ENCODE peak calls at places on chromosome 15, in five cellular contexts. O is GM12865, P is astrocyte of the spinal cord, A is cardiac fibroblast, J is mesothelial cell of epicardium. L is an unnamed sample.

GRCh38 chr15:40398413-40398873 is 7.2 kb upstream of the IVD start:
- DNase-seq in P (no peak), A (no peak), O (peak), J (no peak), L (no peak)

GRCh38 chr15:57732526-57733331 is 26.2 kb downstream of the POLR2M start:
- DNase-seq in O (peak), J (peak), P (peak), A (peak), L (peak)

GRCh38 chr15:51030649-51031316 is 63.9 kb downstream of the TNFAIP8L3 start:
- DNase-seq in P (peak), A (peak), J (no peak), O (no peak), L (no peak)

GRCh38 chr15:67018026-67018425 is 47.4 kb upstream of the SMAD3 start:
- DNase-seq in J (no peak), A (no peak), P (no peak), O (no peak), L (no peak)

GRCh38 chr15:53843166-53843565 is 83.7 kb upstream of the WDR72 start:
- DNase-seq in O (no peak), P (no peak), A (no peak), J (no peak), L (no peak)

GRCh38 chr15:48086162-48086561 is 34.6 kb upstream of the SLC24A5 start:
- DNase-seq in J (no peak), A (no peak), O (no peak), P (no peak), L (no peak)

GRCh38 chr15:94965593-94965992 is 734.2 kb downstream of the MCTP2 start:
- DNase-seq in O (no peak), P (no peak), J (no peak), A (peak), L (no peak)

GRCh38 chr15:78727561-78727960 is 83.7 kb downstream of the ADAMTS7 start:
- DNase-seq in A (no peak), P (peak), O (no peak), J (no peak), L (no peak)

GRCh38 chr15:92617197-92618037 is 38.2 kb downstream of the FAM174B start:
- DNase-seq in A (peak), O (no peak), P (peak), J (no peak), L (peak)

GRCh38 chr15:23566070-23567050 is 886 bp downstream of the MKRN3 start:
- DNase-seq in P (peak), A (no peak), J (no peak), O (no peak), L (peak)

GRCh38 chr15:99929266-99929665 is 196.0 kb upstream of the LYSMD4 start:
- DNase-seq in O (no peak), J (no peak), P (no peak), A (no peak), L (no peak)

GRCh38 chr15:47384316-47384715 is 333.0 kb upstream of the SEMA6D start:
- DNase-seq in J (no peak), A (peak), P (peak), O (no peak), L (peak)

GRCh38 chr15:77031376-77032050 is 36.6 kb downstream of the PSTPIP1 start:
- DNase-seq in J (peak), A (no peak), O (peak), P (peak), L (no peak)

GRCh38 chr15:88385078-88385700 is 82.0 kb downstream of the MRPL46 start:
- DNase-seq in J (no peak), A (no peak), O (no peak), P (peak), L (no peak)

GRCh38 chr15:56913241-56913640 is 5.2 kb upstream of the TCF12 start:
- DNase-seq in O (no peak), P (no peak), J (no peak), A (peak), L (no peak)

GRCh38 chr15:68791431-68792283 is 29.0 kb downstream of the ANP32A start:
- DNase-seq in P (no peak), O (peak), A (no peak), J (no peak), L (no peak)

GRCh38 chr15:58056015-58056414 is 9.5 kb downstream of the ALDH1A2 start:
- DNase-seq in A (no peak), P (no peak), J (no peak), O (no peak), L (no peak)

GRCh38 chr15:40219801-40220200 is 19.1 kb upstream of the PAK6 start:
- DNase-seq in P (no peak), J (no peak), O (no peak), A (no peak), L (no peak)

GRCh38 chr15:93362821-93363220 is 273.8 kb upstream of the RGMA start:
- DNase-seq in P (no peak), J (no peak), A (no peak), O (no peak), L (no peak)

GRCh38 chr15:50059203-50059772 is 59.7 kb downstream of the ATP8B4 start:
- DNase-seq in P (no peak), A (no peak), J (no peak), O (no peak), L (no peak)

GRCh38 chr15:25770618-25771369 is 92.3 kb downstream of the ATP10A start:
- DNase-seq in J (peak), P (no peak), A (no peak), O (no peak), L (no peak)

GRCh38 chr15:32919749-32920414 is 202.1 kb downstream of the GREM1 start:
- DNase-seq in J (no peak), P (peak), O (no peak), A (peak), L (peak)

GRCh38 chr15:60679256-60679655 is 200.3 kb upstream of the ICE2 start:
- DNase-seq in J (no peak), P (peak), A (no peak), O (no peak), L (peak)

GRCh38 chr15:80036067-80036466 is 23.4 kb upstream of the ZFAND6 start:
- DNase-seq in P (no peak), J (no peak), A (no peak), O (peak), L (no peak)

GRCh38 chr15:57696146-57696545 is 10.4 kb upstream of the POLR2M start:
- DNase-seq in J (no peak), O (no peak), P (no peak), A (no peak), L (no peak)

GRCh38 chr15:57114070-57114469 is 195.6 kb downstream of the TCF12 start:
- DNase-seq in P (peak), O (no peak), J (no peak), A (peak), L (peak)

GRCh38 chr15:66661432-66662096 is 40.5 kb upstream of the SMAD6 start:
- DNase-seq in J (no peak), P (no peak), O (no peak), A (peak), L (no peak)

GRCh38 chr15:22979069-22979698 is 984 bp downstream of the CYFIP1 start:
- DNase-seq in J (peak), O (peak), A (peak), P (peak), L (no peak)

GRCh38 chr15:41825572-41826535 is 2.0 kb upstream of the JMJD7 start:
- DNase-seq in O (no peak), P (no peak), J (no peak), A (no peak), L (no peak)
- TF ChIP-seq CTCF in O (no peak), P (no peak), J (no peak), A (no peak), L (no peak)

GRCh38 chr15:75584121-75584520 is 5.0 kb upstream of the PTPN9 start:
- DNase-seq in O (no peak), J (no peak), P (no peak), A (peak), L (no peak)

GRCh38 chr15:75583689-75584088 is 4.6 kb upstream of the PTPN9 start:
- DNase-seq in A (no peak), O (no peak), J (no peak), P (no peak), L (no peak)

GRCh38 chr15:75578206-75578947 is 738 bp downstream of the PTPN9 start:
- DNase-seq in P (no peak), A (peak), O (peak), J (peak), L (no peak)

GRCh38 chr15:75577401-75578205 is 1.5 kb downstream of the PTPN9 start:
- DNase-seq in P (peak), O (peak), J (no peak), A (peak), L (no peak)

DNA sequence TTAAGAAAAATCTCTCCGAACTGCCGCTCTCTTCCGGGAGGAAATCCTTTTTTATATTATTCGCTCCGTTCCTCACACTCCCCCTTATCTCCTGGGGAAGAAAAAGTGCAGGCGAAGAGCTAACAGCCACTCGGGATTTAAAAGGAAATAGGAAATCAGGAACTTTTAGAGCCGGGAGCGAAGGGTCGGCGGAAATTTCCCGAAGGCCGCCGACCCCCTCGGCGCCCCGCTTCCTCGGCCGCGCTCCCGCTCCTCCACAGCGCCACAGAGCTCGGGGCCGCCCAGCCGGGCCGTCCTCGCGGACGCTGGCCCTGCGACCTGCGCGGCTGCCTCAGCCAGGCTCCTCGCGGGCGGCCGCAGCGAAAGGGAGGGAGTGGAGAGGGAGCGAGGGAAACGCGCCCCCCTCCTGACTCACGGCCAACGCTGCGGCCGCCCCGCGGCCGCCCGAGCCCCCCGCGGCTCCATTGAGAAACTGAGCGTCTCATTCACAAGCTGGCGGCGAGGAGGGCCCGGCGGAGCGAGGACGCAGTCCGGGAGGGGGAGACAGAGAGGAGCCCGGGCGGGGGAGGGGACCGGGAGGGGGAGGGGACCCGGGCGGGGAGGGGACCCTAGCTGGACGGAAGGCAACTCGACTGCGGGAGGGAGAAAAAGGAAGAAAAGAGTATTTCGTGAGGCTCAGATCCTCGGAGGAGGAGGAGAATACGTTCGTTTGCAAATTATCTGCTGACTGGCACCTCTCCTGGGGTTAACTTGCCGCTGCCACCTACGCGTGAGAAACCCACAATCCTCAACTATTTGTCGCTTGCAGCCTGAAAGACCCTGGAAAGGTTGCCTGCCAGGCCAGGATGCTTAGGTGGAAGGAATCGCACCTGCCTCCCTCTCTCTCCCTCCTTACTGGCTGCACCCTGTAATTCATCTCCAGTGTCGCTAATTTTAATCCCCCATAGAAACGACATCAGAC is at the start of gene PTPN9:
- DNase-seq in P (peak), J (peak), A (peak), O (peak), L (peak)
- TF ChIP-seq CTCF in P (peak), J (no peak), A (peak), O (peak), L (peak)

DNA sequence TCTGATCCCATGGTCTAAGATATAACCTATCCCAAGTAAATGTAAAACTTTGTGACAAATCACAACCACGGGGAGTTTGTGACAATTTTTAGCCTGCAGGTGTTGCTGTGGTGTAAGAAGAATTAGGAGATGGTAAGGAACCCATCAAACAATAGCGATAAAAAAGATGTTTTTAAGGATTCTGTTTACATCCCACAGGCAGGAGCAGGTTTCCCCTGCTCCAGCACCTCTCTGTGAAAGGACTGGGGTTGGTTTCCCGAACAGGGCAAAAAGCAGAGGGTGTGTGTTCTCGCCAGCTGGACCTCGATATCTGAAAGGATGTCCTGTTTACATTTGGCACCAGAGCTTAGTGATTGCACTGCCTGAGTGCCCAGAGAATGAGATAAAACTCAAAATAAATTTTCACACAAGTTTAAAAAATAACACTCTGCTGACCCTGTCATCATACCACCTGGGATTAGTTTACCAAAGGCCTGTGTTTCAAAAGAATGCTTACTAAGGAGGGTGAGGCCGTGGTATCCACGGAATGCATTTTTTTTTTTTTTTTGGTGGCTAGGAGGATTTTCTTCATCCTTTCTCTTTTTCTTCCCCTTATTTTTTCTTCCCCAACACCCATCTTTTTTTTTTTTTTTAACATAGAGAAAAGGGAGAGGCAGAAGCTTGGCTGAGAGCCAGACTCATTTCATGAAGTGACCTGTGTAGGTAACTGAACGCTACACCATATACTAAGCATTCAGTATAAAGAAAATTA is 151.8 kb upstream of the DPH6 start:
- DNase-seq in P (peak), O (no peak), J (no peak), A (peak), L (no peak)
- TF ChIP-seq CTCF in P (no peak), O (peak), J (no peak), A (no peak), L (peak)

DNA sequence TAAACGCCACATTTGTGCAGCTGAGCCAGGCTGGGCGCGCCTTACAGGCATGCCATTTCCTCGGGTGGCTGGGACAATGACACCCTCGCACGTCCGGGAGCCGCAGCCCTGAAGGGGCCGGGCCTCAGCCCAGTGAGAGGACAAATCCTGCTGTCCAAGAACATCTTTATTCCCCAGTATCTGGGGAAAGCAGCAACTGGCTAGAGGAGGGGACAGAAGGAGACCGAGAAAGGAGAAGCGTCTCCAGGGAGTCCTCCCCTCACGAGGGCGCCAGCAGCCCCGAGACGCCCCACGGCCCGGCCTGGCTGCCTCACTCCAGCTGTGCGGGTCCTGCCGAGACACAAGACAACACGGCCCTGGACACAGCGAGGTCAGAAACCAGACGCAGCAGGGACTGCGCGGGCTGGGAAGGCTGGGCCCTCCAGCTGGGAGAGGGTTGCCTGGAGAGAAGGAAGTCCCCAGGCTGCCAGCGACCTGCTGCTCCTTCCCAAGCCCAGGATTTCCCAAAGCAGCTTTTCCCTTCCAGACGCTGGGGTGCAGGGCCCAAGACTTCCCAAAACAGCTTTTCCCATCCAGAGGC is 130.2 kb downstream of the CHSY1 start:
- DNase-seq in A (peak), P (peak), J (peak), O (peak), L (no peak)
- TF ChIP-seq CTCF in A (peak), P (peak), J (no peak), O (no peak), L (peak)

GRCh38 chr15:101283931-101284330 is 6.6 kb upstream of the SELENOS start:
- DNase-seq in P (no peak), J (no peak), O (no peak), A (no peak), L (no peak)

GRCh38 chr15:101293122-101293521 is 1.9 kb downstream of the SNRPA1 start:
- DNase-seq in P (no peak), O (peak), J (no peak), A (no peak), L (no peak)

GRCh38 chr15:101294731-101295606 is at the start of gene SNRPA1:
- DNase-seq in J (peak), O (peak), P (peak), A (peak), L (peak)

GRCh38 chr15:101286471-101287114 is 8.5 kb downstream of the SNRPA1 start:
- DNase-seq in O (no peak), A (no peak), P (no peak), J (no peak), L (no peak)

GRCh38 chr15:101288905-101289513 is 6.0 kb downstream of the SNRPA1 start:
- DNase-seq in A (peak), O (peak), P (no peak), J (no peak), L (peak)
- TF ChIP-seq CTCF in A (peak), O (peak), P (peak), J (peak), L (peak)

DNA sequence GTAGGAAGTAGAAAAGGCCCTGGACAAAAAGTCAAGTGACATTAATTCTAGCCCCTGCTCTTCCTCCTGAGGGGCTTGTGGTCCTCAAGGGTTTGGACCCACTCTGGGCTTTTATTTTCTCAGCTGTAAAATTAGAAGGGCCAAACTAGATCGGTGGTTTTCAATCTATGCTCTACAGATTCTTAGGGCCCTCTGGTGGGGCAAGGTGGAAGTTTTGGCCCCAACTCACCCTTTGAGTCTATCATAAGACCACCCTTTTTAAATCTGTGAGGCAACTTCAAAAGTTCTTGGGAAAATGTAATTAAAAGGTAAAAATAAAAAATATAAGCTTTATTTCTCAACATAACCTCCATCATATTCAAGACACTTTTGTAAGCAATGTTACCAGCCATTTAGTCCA is 25.6 kb upstream of the CFAP161 start:
- DNase-seq in P (no peak), O (peak), J (no peak), A (no peak), L (no peak)
- TF ChIP-seq CTCF in P (peak), O (peak), J (peak), A (peak), L (peak)

DNA sequence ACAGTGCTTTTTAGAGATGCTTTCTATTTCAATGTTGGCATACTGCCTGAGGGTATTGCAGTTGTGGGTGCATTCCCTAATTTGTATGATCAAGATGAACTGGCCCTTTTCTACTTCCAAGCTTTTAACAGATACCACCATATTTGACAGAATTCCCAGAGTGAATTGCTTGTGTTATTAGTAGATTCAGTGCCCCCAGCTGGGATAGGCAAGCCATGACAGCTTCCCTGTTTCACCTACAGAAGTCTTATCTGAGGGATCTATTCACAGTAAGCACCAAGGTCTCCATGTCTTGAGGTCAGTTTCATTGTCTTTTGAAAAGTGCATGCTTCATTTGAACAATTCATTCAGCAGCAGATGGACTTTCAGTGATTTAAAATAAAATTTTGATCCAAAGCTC is 68.8 kb upstream of the GOLGA6B start:
- DNase-seq in J (no peak), P (peak), O (no peak), A (peak), L (peak)
- TF ChIP-seq CTCF in J (no peak), P (peak), O (no peak), A (peak), L (peak)